ENCODE peak calls at places on chromosome 9, in eight cellular contexts. A, B, R, F, S, E, V and H are unnamed samples.

GRCh38 chr9:123225374-123225813 is 43.0 kb downstream of the STRBP start:
- DNase-seq in A (peak; percentile 2), S (peak; percentile 52), E (peak; percentile 13), R (no peak), V (peak; percentile 61), F (peak; percentile 62), B (no peak), H (no peak)

GRCh38 chr9:37428345-37428744 is 5.8 kb downstream of the GRHPR start:
- DNase-seq in R (no peak), E (no peak), V (no peak), F (no peak), A (no peak), S (no peak), B (no peak), H (peak; percentile 53)

GRCh38 chr9:6479959-6480358 is 67.0 kb downstream of the UHRF2 start:
- DNase-seq in R (no peak), S (no peak), E (no peak), B (no peak), F (no peak), V (no peak), A (no peak), H (no peak)

GRCh38 chr9:132997591-132997990 is 19.1 kb downstream of the GFI1B start:
- DNase-seq in A (no peak), B (no peak), R (no peak), S (no peak), V (peak; percentile 51), E (no peak), F (no peak), H (no peak)

GRCh38 chr9:137498720-137499150 is 39.6 kb upstream of the NSMF start:
- DNase-seq in R (peak; percentile 13), F (no peak), E (no peak), V (no peak), A (no peak), B (no peak), S (no peak), H (no peak)

GRCh38 chr9:5799314-5799713 is 33.6 kb downstream of the ERMP1 start:
- DNase-seq in B (no peak), S (no peak), E (peak; percentile 41), A (peak; percentile 34), V (peak; percentile 67), F (no peak), R (peak; percentile 24), H (no peak)

GRCh38 chr9:26975728-26976707 is 19.8 kb downstream of the IFT74 start:
- DNase-seq in S (peak; percentile 22), B (peak; percentile 21), R (no peak), E (peak; percentile 40), A (peak; percentile 43), V (peak; percentile 81), F (no peak), H (no peak)

GRCh38 chr9:98264510-98264909 is 9.1 kb upstream of the TBC1D2 start:
- DNase-seq in V (no peak), E (no peak), A (no peak), F (no peak), R (no peak), S (no peak), B (no peak), H (no peak)

GRCh38 chr9:127912882-127913281 is 4.0 kb downstream of the ST6GALNAC4 start:
- DNase-seq in V (no peak), S (no peak), A (no peak), R (no peak), B (no peak), F (no peak), E (no peak), H (no peak)

GRCh38 chr9:102499468-102499867 is 495.7 kb upstream of the CYLC2 start:
- DNase-seq in A (no peak), E (no peak), S (no peak), R (no peak), F (no peak), V (no peak), B (no peak), H (no peak)

GRCh38 chr9:2093920-2094597 is 78.9 kb downstream of the SMARCA2 start:
- DNase-seq in V (peak; percentile 70), B (no peak), E (no peak), F (no peak), S (peak; percentile 16), A (no peak), R (no peak), H (no peak)

GRCh38 chr9:95346021-95346420 is 28.5 kb upstream of the FANCC start:
- DNase-seq in R (no peak), A (no peak), V (no peak), B (no peak), F (no peak), S (no peak), E (no peak), H (no peak)

GRCh38 chr9:98838155-98838904 is 30.9 kb downstream of the GALNT12 start:
- DNase-seq in S (no peak), R (no peak), B (no peak), F (no peak), A (no peak), E (no peak), V (no peak), H (peak; percentile 78)

GRCh38 chr9:88236531-88237453 is 98.5 kb upstream of the SPATA31C2 start:
- DNase-seq in F (no peak), R (peak; percentile 21), V (peak; percentile 60), S (no peak), A (no peak), E (no peak), B (peak; percentile 48), H (peak; percentile 78)

GRCh38 chr9:72932669-72933068 is 20.2 kb downstream of the ALDH1A1 start:
- DNase-seq in V (no peak), F (no peak), E (no peak), A (no peak), S (no peak), B (no peak), R (no peak), H (no peak)

GRCh38 chr9:134791009-134791408 is 89.6 kb upstream of the FCN2 start:
- DNase-seq in F (no peak), E (no peak), A (no peak), V (no peak), S (no peak), B (no peak), R (no peak), H (no peak)

GRCh38 chr9:91211919-91212318 is 149.8 kb downstream of the AUH start:
- DNase-seq in F (peak; percentile 7), E (no peak), A (no peak), R (no peak), B (no peak), V (no peak), S (no peak), H (no peak)

GRCh38 chr9:13806731-13807130 is 507.2 kb downstream of the NFIB start:
- DNase-seq in V (no peak), F (no peak), B (no peak), A (no peak), R (no peak), S (no peak), E (no peak), H (no peak)

GRCh38 chr9:83061036-83061435 is 1.9 kb downstream of the RASEF start:
- DNase-seq in V (no peak), S (no peak), E (peak; percentile 44), R (no peak), A (peak; percentile 24), F (no peak), B (no peak), H (no peak)